ENCODE peak calls at places on chromosomes 11 and 22, in four cellular contexts. I is fibroblast of pulmonary artery; U is cardiac fibroblast; R is CD4-positive, alpha-beta T cell. F is an unnamed sample.

GRCh38 chr11:34487430-34487829 is 26.2 kb downstream of the ELF5 start:
- DNase-seq in I (no peak), R (no peak), U (no peak), F (no peak)

GRCh38 chr22:46234851-46235437 is 15.1 kb downstream of the CDPF1 start:
- DNase-seq in I (no peak), R (no peak), U (no peak), F (no peak)

GRCh38 chr11:57641426-57641825 is 8.3 kb downstream of the YPEL4 start:
- DNase-seq in R (no peak), U (peak; percentile 81), I (peak; percentile 82), F (peak; percentile 63)

GRCh38 chr11:76523147-76523546 is 78.3 kb downstream of the EMSY start:
- DNase-seq in I (no peak), R (no peak), U (no peak), F (no peak)

GRCh38 chr11:75078233-75078632 is 18.4 kb downstream of the OR2AT4 start:
- DNase-seq in U (no peak), R (no peak), I (peak; percentile 11), F (peak; percentile 30)

GRCh38 chr11:69560141-69560790 is 78.8 kb downstream of the LINC01488 start:
- DNase-seq in R (no peak), U (no peak), I (no peak), F (no peak)

GRCh38 chr11:80855975-80856524 is 1415.2 kb upstream of the TENM4 start:
- DNase-seq in U (peak; percentile 42), R (no peak), I (peak; percentile 32), F (peak; percentile 78)

GRCh38 chr11:102390667-102391449 is 43.8 kb downstream of the BIRC2 start:
- DNase-seq in R (peak; percentile 37), I (peak; percentile 74), U (peak; percentile 74), F (peak; percentile 71)

GRCh38 chr22:24094966-24095365 is 83.9 kb downstream of the CABIN1 start:
- DNase-seq in R (no peak), U (no peak), I (no peak), F (no peak)

GRCh38 chr11:11427185-11427944 is 74.3 kb upstream of the CSNK2A3 start:
- DNase-seq in R (no peak), I (no peak), U (no peak), F (no peak)

GRCh38 chr11:18705651-18706281 is 7.2 kb downstream of the TMEM86A start:
- DNase-seq in I (no peak), U (no peak), R (no peak), F (no peak)

GRCh38 chr11:114262681-114263509 is 33.3 kb upstream of the NNMT start:
- DNase-seq in U (peak; percentile 82), R (no peak), I (peak; percentile 75), F (peak; percentile 51)

GRCh38 chr22:37566903-37567798 is 6.9 kb downstream of the CDC42EP1 start:
- DNase-seq in R (peak; percentile 89), U (peak; percentile 67), I (peak; percentile 69), F (peak; percentile 82)

GRCh38 chr22:23522642-23523251 is 57.3 kb downstream of the IGLL1 start:
- DNase-seq in U (peak; percentile 49), R (no peak), I (peak; percentile 42), F (no peak)

GRCh38 chr11:12121504-12121903 is 11.1 kb downstream of the MICAL2 start:
- DNase-seq in I (no peak), U (no peak), R (no peak), F (no peak)

GRCh38 chr11:9529333-9529648 is 44.2 kb upstream of the WEE1 start:
- DNase-seq in U (peak; percentile 48), R (no peak), I (peak; percentile 33), F (no peak)

GRCh38 chr22:22958621-22959020 is 71.0 kb downstream of the IGLL5 start:
- DNase-seq in R (no peak), U (no peak), I (no peak), F (no peak)

GRCh38 chr22:39106326-39106725 is 9.3 kb downstream of the APOBEC3H start:
- DNase-seq in I (no peak), U (no peak), R (no peak), F (no peak)

GRCh38 chr11:6635082-6635932 is 16.1 kb upstream of the TPP1 start:
- DNase-seq in R (no peak), I (peak; percentile 67), U (peak; percentile 81), F (no peak)

GRCh38 chr22:49203863-49204598 is 623.6 kb downstream of the BRD1 start:
- DNase-seq in U (no peak), I (no peak), R (no peak), F (no peak)

GRCh38 chr22:19430890-19431541 is 517 bp downstream of the HIRA start:
- DNase-seq in I (peak; percentile 30), R (no peak), U (peak; percentile 26), F (peak; percentile 33)
- TF ChIP-seq CTCF in I (peak; percentile 19), R (no peak), U (peak; percentile 27), F (no peak)

GRCh38 chr11:123330948-123331347 is 99.1 kb upstream of the GRAMD1B start:
- DNase-seq in R (no peak), U (no peak), I (no peak), F (no peak)
- TF ChIP-seq CTCF in R (no peak), U (no peak), I (no peak), F (no peak)

DNA sequence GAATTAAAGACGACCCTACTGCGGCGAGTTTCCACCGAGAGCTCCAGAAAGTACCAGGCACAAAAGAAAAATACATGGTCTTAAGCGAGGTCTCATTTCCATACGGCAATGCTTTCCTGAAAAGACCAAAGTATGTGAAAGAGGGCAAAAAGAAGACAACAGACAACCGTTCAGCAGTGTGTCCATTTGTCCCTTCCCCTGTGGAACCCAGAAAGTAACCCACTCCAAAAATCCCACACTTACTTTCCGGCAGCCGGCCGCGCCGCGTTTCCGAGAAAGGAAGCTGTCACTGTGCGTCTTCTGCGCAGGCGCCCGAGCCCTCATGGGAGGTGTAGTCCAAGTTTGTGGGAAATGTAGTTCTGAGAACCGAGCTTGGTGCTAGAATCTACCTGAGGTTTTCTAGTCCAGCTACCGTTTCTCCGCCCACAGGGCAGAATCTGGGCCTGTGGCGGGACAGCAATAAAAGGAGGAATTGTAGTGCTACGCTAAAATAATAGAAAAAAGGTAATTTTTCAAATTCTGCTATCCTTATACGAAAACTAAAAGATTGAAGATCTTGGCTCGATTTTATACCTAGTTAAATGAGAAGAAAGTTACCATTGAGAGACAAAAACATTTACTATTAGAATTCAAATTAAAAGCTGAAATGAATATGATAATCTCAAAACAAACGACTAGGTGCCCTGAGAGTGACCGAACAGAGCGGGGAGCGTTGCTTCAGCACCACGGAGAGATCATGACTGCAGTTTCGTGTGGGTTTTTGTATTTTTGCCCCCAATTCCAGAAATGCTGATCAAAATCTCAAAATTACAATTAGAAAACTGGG is at the start of gene PUS3:
- DNase-seq in U (peak; percentile 86), R (peak; percentile 80), I (peak; percentile 86), F (peak; percentile 87)
- TF ChIP-seq CTCF in U (no peak), R (no peak), I (no peak), F (no peak)

GRCh38 chr22:35328472-35328885 is 28.8 kb downstream of the TOM1 start:
- DNase-seq in R (no peak), U (no peak), I (no peak), F (peak; percentile 59)
- TF ChIP-seq CTCF in R (no peak), U (no peak), I (no peak), F (no peak)

GRCh38 chr22:43088979-43089717 is at the start of gene TTLL1:
- DNase-seq in I (peak; percentile 82), R (peak; percentile 81), U (peak; percentile 89), F (peak; percentile 84)
- TF ChIP-seq CTCF in I (no peak), R (no peak), U (peak; percentile 11), F (no peak)

DNA sequence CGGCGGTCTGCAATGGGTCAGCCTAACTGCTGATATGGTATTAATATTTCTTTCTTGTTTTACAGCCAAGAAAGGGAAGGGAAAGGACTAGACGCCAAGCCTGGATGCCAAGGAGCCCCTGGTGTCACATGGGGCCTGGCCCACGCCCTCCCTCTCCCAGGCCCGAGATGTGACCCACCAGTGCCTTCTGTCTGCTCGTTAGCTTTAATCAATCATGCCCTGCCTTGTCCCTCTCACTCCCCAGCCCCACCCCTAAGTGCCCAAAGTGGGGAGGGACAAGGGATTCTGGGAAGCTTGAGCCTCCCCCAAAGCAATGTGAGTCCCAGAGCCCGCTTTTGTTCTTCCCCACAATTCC is 1.9 kb downstream of the MDK start:
- DNase-seq in U (no peak), I (no peak), R (no peak), F (no peak)
- TF ChIP-seq CTCF in U (no peak), I (no peak), R (no peak), F (peak; percentile 6)